ENCODE peak calls at places on chromosome 21, in four cellular contexts. One of them, this sample, is unnamed.

GRCh38 chr21:45971487-45972352 is 9.8 kb upstream of the COL6A1 start:
- DNase-seq in hypothalamus: no peak
- DNase-seq in stimulated activated CD4-positive, alpha-beta T cell treated with anti-CD3 and anti-CD28 coated beads, TNF-alpha, amount 100 ng/mL, for 1 hour: no peak
- DNase-seq in astrocyte of the spinal cord: peak
- DNase-seq in this sample: peak

GRCh38 chr21:25191141-25191540 is 416.1 kb downstream of the MRPL39 start:
- DNase-seq in astrocyte of the spinal cord: no peak
- DNase-seq in stimulated activated CD4-positive, alpha-beta T cell treated with anti-CD3 and anti-CD28 coated beads, TNF-alpha, amount 100 ng/mL, for 1 hour: no peak
- DNase-seq in hypothalamus: no peak
- DNase-seq in this sample: no peak

GRCh38 chr21:45372732-45373355 is 32.1 kb upstream of the COL18A1 start:
- DNase-seq in hypothalamus: no peak
- DNase-seq in stimulated activated CD4-positive, alpha-beta T cell treated with anti-CD3 and anti-CD28 coated beads, TNF-alpha, amount 100 ng/mL, for 1 hour: no peak
- DNase-seq in astrocyte of the spinal cord: no peak
- DNase-seq in this sample: peak

GRCh38 chr21:32520885-32521735 is 64.2 kb downstream of the TCP10L start:
- DNase-seq in stimulated activated CD4-positive, alpha-beta T cell treated with anti-CD3 and anti-CD28 coated beads, TNF-alpha, amount 100 ng/mL, for 1 hour: no peak
- DNase-seq in hypothalamus: peak
- DNase-seq in astrocyte of the spinal cord: peak
- DNase-seq in this sample: peak

GRCh38 chr21:44596068-44596725 is 3.9 kb upstream of the KRTAP10-6 start:
- DNase-seq in hypothalamus: no peak
- DNase-seq in astrocyte of the spinal cord: no peak
- DNase-seq in stimulated activated CD4-positive, alpha-beta T cell treated with anti-CD3 and anti-CD28 coated beads, TNF-alpha, amount 100 ng/mL, for 1 hour: no peak
- DNase-seq in this sample: peak

GRCh38 chr21:36429672-36430546 is 44.7 kb downstream of the CHAF1B start:
- DNase-seq in hypothalamus: no peak
- DNase-seq in stimulated activated CD4-positive, alpha-beta T cell treated with anti-CD3 and anti-CD28 coated beads, TNF-alpha, amount 100 ng/mL, for 1 hour: peak
- DNase-seq in astrocyte of the spinal cord: peak
- DNase-seq in this sample: peak

GRCh38 chr21:21151231-21151630 is 153.0 kb downstream of the NCAM2 start:
- DNase-seq in stimulated activated CD4-positive, alpha-beta T cell treated with anti-CD3 and anti-CD28 coated beads, TNF-alpha, amount 100 ng/mL, for 1 hour: no peak
- DNase-seq in astrocyte of the spinal cord: no peak
- DNase-seq in hypothalamus: no peak
- DNase-seq in this sample: no peak

GRCh38 chr21:45523411-45524101 is 18.7 kb downstream of the SLC19A1 start:
- DNase-seq in stimulated activated CD4-positive, alpha-beta T cell treated with anti-CD3 and anti-CD28 coated beads, TNF-alpha, amount 100 ng/mL, for 1 hour: no peak
- DNase-seq in astrocyte of the spinal cord: no peak
- DNase-seq in hypothalamus: no peak
- DNase-seq in this sample: no peak

GRCh38 chr21:15210235-15210678 is 145.5 kb upstream of the NRIP1 start:
- DNase-seq in hypothalamus: no peak
- DNase-seq in astrocyte of the spinal cord: no peak
- DNase-seq in stimulated activated CD4-positive, alpha-beta T cell treated with anti-CD3 and anti-CD28 coated beads, TNF-alpha, amount 100 ng/mL, for 1 hour: no peak
- DNase-seq in this sample: peak

GRCh38 chr21:16116067-16116466 is 386.3 kb downstream of the USP25 start:
- DNase-seq in hypothalamus: no peak
- DNase-seq in astrocyte of the spinal cord: no peak
- DNase-seq in stimulated activated CD4-positive, alpha-beta T cell treated with anti-CD3 and anti-CD28 coated beads, TNF-alpha, amount 100 ng/mL, for 1 hour: no peak
- DNase-seq in this sample: no peak

This sample was measured in Daoy.